ENCODE peak calls at places on chromosomes 11 and 22, in eight cellular contexts. E is MM.1S, L is PC-3, J is hepatocyte, O is GM23338, C is SK-N-SH, V is neural progenitor cell, Z is OCI-LY7. F is an unnamed sample.

GRCh38 chr11:117668291-117668690 is 128.7 kb downstream of the DSCAML1 start:
- DNase-seq in Z (no peak), J (no peak), V (no peak), C (no peak), L (no peak), O (no peak), E (no peak), F (no peak)

GRCh38 chr11:75298191-75298590 is 53.3 kb downstream of the ARRB1 start:
- DNase-seq in O (no peak), Z (no peak), J (no peak), L (peak; percentile 74), V (no peak), C (no peak), E (no peak), F (no peak)

GRCh38 chr11:1200611-1201191 is 22.2 kb upstream of the MUC5B start:
- DNase-seq in O (no peak), L (peak; percentile 12), J (no peak), V (no peak), E (no peak), C (no peak), Z (no peak), F (no peak)

GRCh38 chr22:39997939-39998726 is 3.4 kb downstream of the FAM83F start:
- DNase-seq in Z (no peak), E (no peak), J (peak; percentile 68), L (peak; percentile 61), O (peak; percentile 84), C (peak; percentile 76), V (peak; percentile 70), F (no peak)

GRCh38 chr22:43435851-43436535 is 24.2 kb downstream of the MPPED1 start:
- DNase-seq in V (no peak), J (no peak), O (no peak), E (no peak), Z (no peak), L (no peak), C (no peak), F (no peak)

GRCh38 chr22:32023251-32023827 is 19.7 kb upstream of the SLC5A1 start:
- DNase-seq in O (no peak), L (peak; percentile 7), E (no peak), V (no peak), J (peak; percentile 38), C (no peak), Z (no peak), F (no peak)

GRCh38 chr22:35837328-35837727 is 119.7 kb downstream of the APOL5 start:
- DNase-seq in Z (no peak), J (no peak), L (no peak), V (no peak), O (no peak), E (no peak), C (no peak), F (no peak)

GRCh38 chr22:28855355-28856094 is 27.8 kb upstream of the ZNRF3 start:
- DNase-seq in O (peak; percentile 85), C (peak; percentile 71), E (peak; percentile 73), Z (peak; percentile 70), V (peak; percentile 74), L (peak; percentile 72), J (peak; percentile 74), F (peak; percentile 61)

GRCh38 chr11:65698205-65698604 is 13.8 kb upstream of the KAT5 start:
- DNase-seq in E (no peak), C (no peak), V (no peak), Z (no peak), O (no peak), J (no peak), L (no peak), F (no peak)

GRCh38 chr22:40015346-40015976 is 20.7 kb downstream of the FAM83F start:
- DNase-seq in Z (no peak), L (no peak), E (no peak), C (no peak), V (no peak), J (no peak), O (no peak), F (no peak)

GRCh38 chr11:57792060-57792541 is 30.5 kb downstream of the CTNND1 start:
- DNase-seq in L (no peak), V (no peak), Z (no peak), E (no peak), J (no peak), C (no peak), O (no peak), F (no peak)

GRCh38 chr11:16857186-16857585 is 118.7 kb downstream of the C11orf58 start:
- DNase-seq in O (no peak), J (no peak), E (no peak), Z (no peak), V (no peak), C (no peak), L (no peak), F (no peak)

GRCh38 chr22:19329454-19329853 is 37.9 kb upstream of the CLTCL1 start:
- DNase-seq in C (no peak), V (no peak), Z (no peak), J (no peak), O (no peak), E (no peak), L (no peak), F (no peak)

GRCh38 chr22:44345872-44346271 is 33.1 kb upstream of the SHISAL1 start:
- DNase-seq in C (peak; percentile 50), L (no peak), E (no peak), J (no peak), O (no peak), V (no peak), Z (no peak), F (no peak)

GRCh38 chr11:123203934-123204333 is 8.9 kb upstream of the CLMP start:
- DNase-seq in J (no peak), E (no peak), O (no peak), V (no peak), C (peak; percentile 37), Z (no peak), L (no peak), F (peak; percentile 63)

DNA sequence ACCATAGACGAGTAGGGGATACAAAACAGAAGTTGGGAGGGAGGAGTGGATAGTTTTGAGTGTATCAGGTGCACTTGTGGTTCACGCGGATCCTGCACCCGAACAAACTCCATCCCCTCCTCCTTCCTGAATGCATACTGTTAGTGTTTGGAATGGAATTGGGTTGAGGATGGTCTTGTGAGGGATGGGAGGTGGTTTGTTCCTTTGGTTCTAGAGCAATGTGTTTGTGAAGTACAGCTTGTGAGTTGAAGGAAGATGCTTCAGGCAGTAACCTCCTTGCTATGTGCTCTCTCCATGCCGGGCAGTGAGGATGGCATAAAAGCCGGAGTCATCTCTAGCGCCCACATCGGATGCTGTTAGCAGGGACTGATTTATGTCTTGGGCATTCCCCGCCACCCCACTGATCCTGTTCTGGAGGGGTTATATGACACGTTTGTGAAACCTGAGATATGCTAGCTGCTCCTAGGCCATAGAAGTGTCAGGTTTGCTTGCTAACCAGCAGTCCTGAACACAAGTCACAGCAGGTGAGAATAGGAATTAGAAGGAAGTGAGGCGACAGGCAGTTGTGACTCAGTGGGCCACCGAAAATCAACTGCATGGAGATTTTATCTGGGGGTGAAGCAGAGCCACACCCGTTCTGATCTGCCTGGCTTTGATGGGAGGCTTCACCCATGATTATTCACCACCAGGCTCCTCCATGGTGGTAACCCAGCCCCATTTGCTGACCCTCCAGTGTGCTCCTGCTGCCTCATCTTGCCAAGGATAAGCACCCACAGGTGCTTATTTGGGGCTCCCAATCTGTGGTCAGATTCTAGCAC is 2.2 kb downstream of the BCR start:
- DNase-seq in C (no peak), O (peak; percentile 47), Z (peak; percentile 52), V (peak; percentile 50), E (peak; percentile 82), J (peak; percentile 56), L (peak; percentile 72), F (peak; percentile 34)
- TF ChIP-seq EZH2phosphoT487 in C (no peak), O (no peak), Z (no peak), V (no peak), E (no peak), J (no peak), L (no peak), F (no peak)

DNA sequence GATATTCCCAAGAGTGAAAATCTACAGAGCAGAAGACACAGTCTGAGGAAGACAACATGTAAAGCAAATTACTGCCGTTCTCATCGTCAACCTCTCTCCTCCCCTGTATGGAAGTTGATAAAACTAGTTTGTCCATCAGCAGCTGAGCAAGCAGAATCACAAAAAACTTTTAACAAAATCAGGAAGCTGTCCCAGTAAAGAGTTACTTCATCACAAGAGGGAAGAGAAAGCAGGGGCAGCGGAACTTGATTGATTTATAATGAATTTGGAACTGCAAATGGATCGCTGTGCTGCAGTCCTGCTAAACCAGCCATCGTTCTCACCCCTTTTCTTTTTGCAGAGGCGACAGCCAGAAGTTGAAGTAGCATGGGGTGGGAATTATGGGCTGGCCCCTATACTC is 13.7 kb upstream of the UCP3 start:
- DNase-seq in E (no peak), Z (no peak), O (no peak), J (no peak), V (no peak), C (no peak), L (no peak), F (no peak)
- H3K4me1 ChIP-seq in E (no peaks in the 10 kb centered on the region), Z (peaks cover 18% of the 10 kb centered on the region), O (no peaks in the 10 kb centered on the region), J (peaks cover 24% of the 10 kb centered on the region), V (no peaks in the 10 kb centered on the region), C (peaks cover 20% of the 10 kb centered on the region), L (peaks cover 47% of the 10 kb centered on the region), F (peaks cover 61% of the 10 kb centered on the region)

DNA sequence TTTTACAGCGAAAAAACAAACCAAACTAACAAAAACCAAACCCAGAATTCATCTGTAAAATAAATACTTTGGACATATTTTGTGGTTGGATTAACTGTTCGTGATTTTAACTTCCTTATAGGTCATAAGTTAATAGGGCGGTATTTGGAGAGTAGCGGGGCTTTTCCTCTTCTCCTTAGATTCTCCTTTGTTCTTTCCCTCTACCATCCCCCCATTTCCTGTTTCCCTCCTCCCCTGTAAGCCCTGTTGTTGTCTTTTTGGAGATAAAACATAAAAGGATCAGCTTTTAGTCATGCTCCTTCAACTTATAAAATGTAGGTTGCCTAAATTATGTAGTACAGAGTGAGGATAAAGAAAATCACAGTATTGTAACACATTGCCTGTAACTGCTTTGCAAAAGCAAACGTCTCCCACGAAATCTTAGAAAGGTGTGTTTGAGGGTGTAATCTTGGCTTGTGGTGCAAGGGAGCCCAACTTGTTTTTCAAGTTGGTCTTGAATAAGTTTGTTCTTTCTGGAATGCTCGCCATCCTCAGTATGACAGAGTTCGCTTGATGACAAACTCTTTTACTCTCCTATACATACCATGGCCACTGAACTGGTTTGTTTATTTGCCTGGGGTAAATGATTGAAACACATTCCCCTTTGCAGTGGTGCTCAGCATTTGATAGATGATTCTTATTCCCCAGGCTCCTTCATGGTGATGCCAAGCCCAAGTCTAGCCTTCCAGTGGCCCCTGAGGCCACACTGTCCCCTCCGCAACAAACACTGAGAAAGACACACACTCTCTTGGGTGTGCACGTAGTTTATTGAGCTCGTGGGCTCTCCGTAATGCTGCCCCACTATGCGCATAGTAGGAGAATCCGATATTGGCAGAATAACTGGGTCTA is 49.4 kb downstream of the TEAD1 start:
- DNase-seq in L (peak; percentile 96), V (no peak), E (no peak), O (peak; percentile 85), Z (no peak), C (no peak), J (peak; percentile 69), F (no peak)
- TF ChIP-seq EZH2phosphoT487 in L (no peak), V (no peak), E (no peak), O (no peak), Z (no peak), C (no peak), J (no peak), F (no peak)

DNA sequence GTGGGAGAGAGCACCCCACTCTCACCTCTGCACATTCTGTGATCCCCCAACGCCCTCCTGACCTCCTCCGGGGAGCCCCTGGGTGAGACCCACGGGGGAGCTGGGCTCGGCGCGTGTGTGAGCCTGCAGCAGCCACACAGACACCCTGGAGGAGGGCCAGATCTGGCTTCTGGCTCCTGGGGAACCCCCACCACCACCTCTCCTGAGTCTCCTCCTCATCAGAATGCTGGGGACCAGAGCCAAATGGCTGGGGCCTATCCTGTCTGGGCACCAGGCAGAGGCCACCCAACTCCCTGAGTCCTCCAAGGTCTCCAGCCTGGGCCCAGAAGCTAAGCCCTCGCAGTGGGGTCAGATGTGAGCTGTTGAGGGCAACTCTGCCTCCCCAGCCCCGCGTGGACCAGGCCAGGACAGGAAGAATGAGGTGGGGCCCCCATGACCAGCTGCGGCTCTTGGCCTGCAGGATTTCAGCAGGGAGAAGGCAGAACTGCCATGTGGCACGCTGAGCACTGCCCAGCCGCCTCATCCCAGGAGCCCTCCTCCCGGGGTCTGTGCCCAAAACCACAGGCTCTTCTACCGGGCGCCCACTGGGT is 5.5 kb upstream of the PIM3 start:
- DNase-seq in O (no peak), L (no peak), J (no peak), C (no peak), E (no peak), Z (no peak), V (no peak), F (no peak)
- H3K4me1 ChIP-seq in O (no peaks in the 10 kb centered on the region), L (peaks cover 32% of the 10 kb centered on the region), J (peaks cover 49% of the 10 kb centered on the region), C (peaks cover 18% of the 10 kb centered on the region), E (peaks cover 5% of the 10 kb centered on the region), Z (peaks cover 12% of the 10 kb centered on the region), V (peaks cover 3% of the 10 kb centered on the region), F (peaks cover 11% of the 10 kb centered on the region)